ENCODE peak calls at places on chromosomes 7 and 10, in five cellular contexts. One of them, this sample, is unnamed.

GRCh38 chr7:107179326-107180163 is 10.7 kb downstream of the HBP1 start:
- DNase-seq in effector CD4-positive, alpha-beta T cell: no peak
- DNase-seq in GDM1: no peak
- DNase-seq in foreskin melanocyte: no peak
- DNase-seq in NCI-H69: no peak
- DNase-seq in this sample: no peak

GRCh38 chr7:99005776-99006175 is 127.4 kb downstream of the TRRAP start:
- DNase-seq in effector CD4-positive, alpha-beta T cell: no peak
- DNase-seq in GDM1: no peak
- DNase-seq in foreskin melanocyte: peak
- DNase-seq in NCI-H69: no peak
- DNase-seq in this sample: peak

GRCh38 chr10:80599424-80599847 is 61.7 kb downstream of the SH2D4B start:
- DNase-seq in effector CD4-positive, alpha-beta T cell: no peak
- DNase-seq in GDM1: peak
- DNase-seq in foreskin melanocyte: peak
- DNase-seq in NCI-H69: peak
- DNase-seq in this sample: peak

GRCh38 chr10:78363190-78363589 is 329.5 kb downstream of the RPS24 start:
- DNase-seq in effector CD4-positive, alpha-beta T cell: no peak
- DNase-seq in GDM1: no peak
- DNase-seq in foreskin melanocyte: no peak
- DNase-seq in NCI-H69: no peak
- DNase-seq in this sample: no peak

GRCh38 chr10:43350139-43350538 is 21.3 kb upstream of the FXYD4 start:
- DNase-seq in effector CD4-positive, alpha-beta T cell: no peak
- DNase-seq in GDM1: no peak
- DNase-seq in foreskin melanocyte: no peak
- DNase-seq in NCI-H69: no peak
- DNase-seq in this sample: no peak

GRCh38 chr7:17255930-17256329 is 42.5 kb upstream of the AHR start:
- DNase-seq in effector CD4-positive, alpha-beta T cell: no peak
- DNase-seq in GDM1: no peak
- DNase-seq in foreskin melanocyte: peak
- DNase-seq in NCI-H69: no peak
- DNase-seq in this sample: peak

GRCh38 chr7:75565129-75565528 is 73.0 kb downstream of the SPDYE5 start:
- DNase-seq in effector CD4-positive, alpha-beta T cell: no peak
- DNase-seq in GDM1: peak
- DNase-seq in foreskin melanocyte: peak
- DNase-seq in NCI-H69: peak
- DNase-seq in this sample: peak

GRCh38 chr7:117435475-117436043 is 8.3 kb upstream of the ASZ1 start:
- DNase-seq in effector CD4-positive, alpha-beta T cell: no peak
- DNase-seq in GDM1: no peak
- DNase-seq in foreskin melanocyte: no peak
- DNase-seq in NCI-H69: no peak
- DNase-seq in this sample: peak

GRCh38 chr7:149147072-149147729 is at the start of gene ZNF398:
- DNase-seq in effector CD4-positive, alpha-beta T cell: peak
- DNase-seq in GDM1: peak
- DNase-seq in foreskin melanocyte: peak
- DNase-seq in NCI-H69: peak
- DNase-seq in this sample: peak

GRCh38 chr7:23604296-23604640 is 7.1 kb downstream of the CCDC126 start:
- DNase-seq in effector CD4-positive, alpha-beta T cell: no peak
- DNase-seq in GDM1: no peak
- DNase-seq in foreskin melanocyte: no peak
- DNase-seq in NCI-H69: no peak
- DNase-seq in this sample: no peak

GRCh38 chr7:148261523-148261922 is 329.0 kb upstream of the C7orf33 start:
- DNase-seq in effector CD4-positive, alpha-beta T cell: no peak
- DNase-seq in GDM1: no peak
- DNase-seq in foreskin melanocyte: no peak
- DNase-seq in NCI-H69: no peak
- DNase-seq in this sample: no peak

GRCh38 chr10:132065491-132066105 is at the start of gene JAKMIP3:
- DNase-seq in effector CD4-positive, alpha-beta T cell: no peak
- DNase-seq in GDM1: no peak
- DNase-seq in foreskin melanocyte: peak
- DNase-seq in NCI-H69: no peak
- DNase-seq in this sample: no peak

GRCh38 chr10:17428096-17428615 is 26.2 kb downstream of the ST8SIA6 start:
- DNase-seq in effector CD4-positive, alpha-beta T cell: no peak
- DNase-seq in GDM1: no peak
- DNase-seq in foreskin melanocyte: no peak
- DNase-seq in NCI-H69: no peak
- DNase-seq in this sample: no peak

GRCh38 chr7:133514551-133514950 is 261.7 kb downstream of the EXOC4 start:
- DNase-seq in effector CD4-positive, alpha-beta T cell: no peak
- DNase-seq in GDM1: no peak
- DNase-seq in foreskin melanocyte: no peak
- DNase-seq in NCI-H69: no peak
- DNase-seq in this sample: no peak

GRCh38 chr10:110410329-110411046 is 87.2 kb upstream of the DUSP5 start:
- DNase-seq in effector CD4-positive, alpha-beta T cell: no peak
- DNase-seq in GDM1: no peak
- DNase-seq in foreskin melanocyte: peak
- DNase-seq in NCI-H69: no peak
- DNase-seq in this sample: no peak

GRCh38 chr10:79299397-79300370 is 47.6 kb upstream of the PPIF start:
- DNase-seq in effector CD4-positive, alpha-beta T cell: no peak
- DNase-seq in GDM1: no peak
- DNase-seq in foreskin melanocyte: no peak
- DNase-seq in NCI-H69: no peak
- DNase-seq in this sample: no peak

GRCh38 chr10:119364941-119365340 is 157.6 kb downstream of the GRK5 start:
- DNase-seq in effector CD4-positive, alpha-beta T cell: no peak
- DNase-seq in GDM1: no peak
- DNase-seq in foreskin melanocyte: no peak
- DNase-seq in NCI-H69: peak
- DNase-seq in this sample: no peak

GRCh38 chr10:44832595-44833390 is 78.3 kb upstream of the TMEM72 start:
- DNase-seq in effector CD4-positive, alpha-beta T cell: no peak
- DNase-seq in GDM1: no peak
- DNase-seq in foreskin melanocyte: no peak
- DNase-seq in NCI-H69: no peak
- DNase-seq in this sample: no peak

GRCh38 chr7:7861211-7861633 is 107.4 kb upstream of the GLCCI1 start:
- DNase-seq in effector CD4-positive, alpha-beta T cell: no peak
- DNase-seq in GDM1: no peak
- DNase-seq in foreskin melanocyte: no peak
- DNase-seq in NCI-H69: peak
- DNase-seq in this sample: no peak

GRCh38 chr10:35214607-35215020 is 88.0 kb downstream of the CREM start:
- DNase-seq in effector CD4-positive, alpha-beta T cell: no peak
- DNase-seq in GDM1: no peak
- DNase-seq in foreskin melanocyte: no peak
- DNase-seq in NCI-H69: no peak
- DNase-seq in this sample: no peak

GRCh38 chr7:121872831-121873764 is at the start of gene PTPRZ1:
- DNase-seq in effector CD4-positive, alpha-beta T cell: no peak
- DNase-seq in GDM1: no peak
- DNase-seq in foreskin melanocyte: peak
- DNase-seq in NCI-H69: peak
- DNase-seq in this sample: peak

GRCh38 chr10:14952851-14953451 is 945 bp downstream of the DCLRE1C start:
- DNase-seq in effector CD4-positive, alpha-beta T cell: no peak
- DNase-seq in GDM1: no peak
- DNase-seq in foreskin melanocyte: no peak
- DNase-seq in NCI-H69: peak
- DNase-seq in this sample: no peak

GRCh38 chr7:98802088-98802780 is 67.6 kb downstream of the TMEM130 start:
- DNase-seq in effector CD4-positive, alpha-beta T cell: no peak
- DNase-seq in GDM1: no peak
- DNase-seq in foreskin melanocyte: no peak
- DNase-seq in NCI-H69: peak
- DNase-seq in this sample: no peak

GRCh38 chr10:88115406-88115805 is 252.0 kb downstream of the PTEN start:
- DNase-seq in effector CD4-positive, alpha-beta T cell: no peak
- DNase-seq in GDM1: no peak
- DNase-seq in foreskin melanocyte: no peak
- DNase-seq in NCI-H69: peak
- DNase-seq in this sample: no peak

GRCh38 chr7:137287651-137288258 is 55.8 kb downstream of the PTN start:
- DNase-seq in effector CD4-positive, alpha-beta T cell: no peak
- DNase-seq in GDM1: no peak
- DNase-seq in foreskin melanocyte: no peak
- DNase-seq in NCI-H69: peak
- DNase-seq in this sample: peak

GRCh38 chr10:63819753-63820347 is 298.6 kb downstream of the REEP3 start:
- DNase-seq in effector CD4-positive, alpha-beta T cell: no peak
- DNase-seq in GDM1: no peak
- DNase-seq in foreskin melanocyte: peak
- DNase-seq in NCI-H69: peak
- DNase-seq in this sample: peak

GRCh38 chr10:119250641-119251314 is 43.4 kb downstream of the GRK5 start:
- DNase-seq in effector CD4-positive, alpha-beta T cell: no peak
- DNase-seq in GDM1: no peak
- DNase-seq in foreskin melanocyte: peak
- DNase-seq in NCI-H69: no peak
- DNase-seq in this sample: no peak

GRCh38 chr7:135253851-135254815 is 20.5 kb downstream of the STRA8 start:
- DNase-seq in effector CD4-positive, alpha-beta T cell: no peak
- DNase-seq in GDM1: peak
- DNase-seq in foreskin melanocyte: peak
- DNase-seq in NCI-H69: peak
- DNase-seq in this sample: peak

GRCh38 chr10:133384071-133384470 is 5.0 kb downstream of the PAOX start:
- DNase-seq in effector CD4-positive, alpha-beta T cell: no peak
- DNase-seq in GDM1: no peak
- DNase-seq in foreskin melanocyte: no peak
- DNase-seq in NCI-H69: no peak
- DNase-seq in this sample: no peak